ENCODE peak calls at places on chromosomes 7 and 10, in four cellular contexts. One of them, this sample, is unnamed.

GRCh38 chr7:26612742-26613141 is 251.6 kb downstream of the SKAP2 start:
- DNase-seq in NCI-H1092: no peak
- DNase-seq in hypothalamus: no peak
- DNase-seq in HuH-7.5: no peak
- DNase-seq in this sample: no peak

GRCh38 chr10:75189266-75190096 is 21.1 kb upstream of the VDAC2 start:
- DNase-seq in hypothalamus: no peak
- DNase-seq in HuH-7.5: no peak
- DNase-seq in NCI-H1092: no peak
- DNase-seq in this sample: no peak

GRCh38 chr10:110274629-110275028 is 30.1 kb downstream of the SMNDC1 start:
- DNase-seq in NCI-H1092: no peak
- DNase-seq in HuH-7.5: no peak
- DNase-seq in hypothalamus: no peak
- DNase-seq in this sample: no peak

GRCh38 chr10:95333997-95334792 is 43.4 kb upstream of the PDLIM1 start:
- DNase-seq in HuH-7.5: no peak
- DNase-seq in NCI-H1092: no peak
- DNase-seq in hypothalamus: no peak
- DNase-seq in this sample: no peak

GRCh38 chr10:82361317-82361716 is 486.3 kb downstream of the NRG3 start:
- DNase-seq in hypothalamus: no peak
- DNase-seq in NCI-H1092: no peak
- DNase-seq in HuH-7.5: no peak
- DNase-seq in this sample: no peak

GRCh38 chr10:93757766-93758509 is at the start of gene LGI1:
- DNase-seq in HuH-7.5: no peak
- DNase-seq in NCI-H1092: no peak
- DNase-seq in hypothalamus: no peak
- DNase-seq in this sample: peak

GRCh38 chr10:110567201-110568054 is at the start of gene SMC3:
- DNase-seq in hypothalamus: peak
- DNase-seq in NCI-H1092: peak
- DNase-seq in HuH-7.5: peak
- DNase-seq in this sample: peak

GRCh38 chr7:25656581-25657026 is 428.3 kb upstream of the NPVF start:
- DNase-seq in hypothalamus: no peak
- DNase-seq in HuH-7.5: no peak
- DNase-seq in NCI-H1092: peak
- DNase-seq in this sample: no peak

GRCh38 chr7:133978502-133979295 is 148.4 kb upstream of the LRGUK start:
- DNase-seq in HuH-7.5: no peak
- DNase-seq in hypothalamus: no peak
- DNase-seq in NCI-H1092: no peak
- DNase-seq in this sample: no peak

GRCh38 chr7:8177109-8177933 is 84.6 kb downstream of the ICA1 start:
- DNase-seq in hypothalamus: no peak
- DNase-seq in HuH-7.5: no peak
- DNase-seq in NCI-H1092: no peak
- DNase-seq in this sample: no peak

GRCh38 chr10:15695852-15696251 is 23.9 kb downstream of the ITGA8 start:
- DNase-seq in hypothalamus: no peak
- DNase-seq in NCI-H1092: no peak
- DNase-seq in HuH-7.5: no peak
- DNase-seq in this sample: no peak

GRCh38 chr7:20153999-20154398 is 63.2 kb downstream of the MACC1 start:
- DNase-seq in HuH-7.5: no peak
- DNase-seq in NCI-H1092: no peak
- DNase-seq in hypothalamus: no peak
- DNase-seq in this sample: no peak

GRCh38 chr7:35694161-35694783 is 663 bp downstream of the HERPUD2 start:
- DNase-seq in NCI-H1092: no peak
- DNase-seq in hypothalamus: peak
- DNase-seq in HuH-7.5: no peak
- DNase-seq in this sample: no peak

GRCh38 chr7:15326044-15326644 is 235.7 kb downstream of the AGMO start:
- DNase-seq in HuH-7.5: no peak
- DNase-seq in NCI-H1092: peak
- DNase-seq in hypothalamus: no peak
- DNase-seq in this sample: no peak

GRCh38 chr7:94052398-94053180 is 48.4 kb upstream of the BET1 start:
- DNase-seq in hypothalamus: no peak
- DNase-seq in NCI-H1092: no peak
- DNase-seq in HuH-7.5: no peak
- DNase-seq in this sample: no peak

GRCh38 chr7:94909023-94909466 is 1.7 kb downstream of the PPP1R9A start:
- DNase-seq in HuH-7.5: no peak
- DNase-seq in hypothalamus: no peak
- DNase-seq in NCI-H1092: no peak
- DNase-seq in this sample: no peak

GRCh38 chr7:28939367-28939766 is 18.8 kb downstream of the TRIL start:
- DNase-seq in HuH-7.5: no peak
- DNase-seq in NCI-H1092: no peak
- DNase-seq in hypothalamus: no peak
- DNase-seq in this sample: no peak

GRCh38 chr7:41303709-41304108 is 399.2 kb downstream of the INHBA start:
- DNase-seq in HuH-7.5: no peak
- DNase-seq in hypothalamus: no peak
- DNase-seq in NCI-H1092: no peak
- DNase-seq in this sample: no peak

GRCh38 chr10:124152139-124152780 is 58.9 kb upstream of the CHST15 start:
- DNase-seq in hypothalamus: no peak
- DNase-seq in HuH-7.5: no peak
- DNase-seq in NCI-H1092: no peak
- DNase-seq in this sample: no peak

GRCh38 chr10:76711374-76711997 is 926.1 kb downstream of the KCNMA1 start:
- DNase-seq in NCI-H1092: no peak
- DNase-seq in HuH-7.5: no peak
- DNase-seq in hypothalamus: no peak
- DNase-seq in this sample: no peak

GRCh38 chr7:44224216-44224950 is 23.6 kb downstream of the YKT6 start:
- DNase-seq in NCI-H1092: peak
- DNase-seq in HuH-7.5: no peak
- DNase-seq in hypothalamus: no peak
- DNase-seq in this sample: no peak

GRCh38 chr7:52355059-52355458 is 680.4 kb upstream of the POM121L12 start:
- DNase-seq in hypothalamus: no peak
- DNase-seq in NCI-H1092: no peak
- DNase-seq in HuH-7.5: no peak
- DNase-seq in this sample: no peak

GRCh38 chr10:74011762-74012161 is 13.8 kb downstream of the VCL start:
- DNase-seq in HuH-7.5: no peak
- DNase-seq in hypothalamus: no peak
- DNase-seq in NCI-H1092: no peak
- DNase-seq in this sample: no peak

GRCh38 chr10:6621536-6621935 is 41.5 kb upstream of the PRKCQ start:
- DNase-seq in hypothalamus: no peak
- DNase-seq in HuH-7.5: no peak
- DNase-seq in NCI-H1092: no peak
- DNase-seq in this sample: no peak

GRCh38 chr7:151125459-151125834 is 39.2 kb downstream of the AGAP3 start:
- DNase-seq in HuH-7.5: no peak
- DNase-seq in NCI-H1092: no peak
- DNase-seq in hypothalamus: no peak
- DNase-seq in this sample: no peak

GRCh38 chr7:105602325-105603305 is 21.3 kb upstream of the EFCAB10 start:
- DNase-seq in NCI-H1092: no peak
- DNase-seq in hypothalamus: no peak
- DNase-seq in HuH-7.5: no peak
- DNase-seq in this sample: no peak

GRCh38 chr10:70528726-70529362 is 50.3 kb downstream of the PALD1 start:
- DNase-seq in hypothalamus: no peak
- DNase-seq in HuH-7.5: peak
- DNase-seq in NCI-H1092: no peak
- DNase-seq in this sample: no peak

GRCh38 chr7:73443543-73444255 is 10.1 kb downstream of the FZD9 start:
- DNase-seq in HuH-7.5: no peak
- DNase-seq in hypothalamus: no peak
- DNase-seq in NCI-H1092: no peak
- DNase-seq in this sample: no peak

GRCh38 chr10:26653004-26653403 is 44.5 kb upstream of the PDSS1 start:
- DNase-seq in hypothalamus: no peak
- DNase-seq in HuH-7.5: no peak
- DNase-seq in NCI-H1092: no peak
- DNase-seq in this sample: no peak

GRCh38 chr10:73233883-73234282 is 13.2 kb downstream of the DNAJC9 start:
- DNase-seq in hypothalamus: no peak
- DNase-seq in NCI-H1092: no peak
- DNase-seq in HuH-7.5: no peak
- DNase-seq in this sample: no peak

GRCh38 chr7:129785457-129786178 is 167.1 kb downstream of the UBE2H start:
- DNase-seq in NCI-H1092: no peak
- DNase-seq in hypothalamus: no peak
- DNase-seq in HuH-7.5: peak
- DNase-seq in this sample: no peak

GRCh38 chr7:66642932-66643331 is 14.3 kb downstream of the KCTD7 start:
- DNase-seq in hypothalamus: no peak
- DNase-seq in NCI-H1092: no peak
- DNase-seq in HuH-7.5: no peak
- DNase-seq in this sample: no peak

GRCh38 chr7:113710310-113711106 is 208.3 kb downstream of the PPP1R3A start:
- DNase-seq in HuH-7.5: peak
- DNase-seq in NCI-H1092: peak
- DNase-seq in hypothalamus: no peak
- DNase-seq in this sample: no peak